ENCODE peak calls at places on chromosomes 2 and 18, in four cellular contexts. One of them, this sample, is unnamed.

GRCh38 chr2:216691210-216691741 is 4.1 kb downstream of the IGFBP5 start:
- DNase-seq in nucleus accumbens: peak; percentile 82
- DNase-seq in naive thymus-derived CD8-positive, alpha-beta T cell: peak; percentile 74
- DNase-seq in HEK293T: peak; percentile 66
- DNase-seq in this sample: no peak

GRCh38 chr2:205657579-205657978 is 24.7 kb upstream of the NRP2 start:
- DNase-seq in naive thymus-derived CD8-positive, alpha-beta T cell: no peak
- DNase-seq in nucleus accumbens: no peak
- DNase-seq in HEK293T: no peak
- DNase-seq in this sample: no peak

GRCh38 chr2:181779288-181779871 is 99.1 kb upstream of the NEUROD1 start:
- DNase-seq in HEK293T: no peak
- DNase-seq in nucleus accumbens: no peak
- DNase-seq in naive thymus-derived CD8-positive, alpha-beta T cell: no peak
- DNase-seq in this sample: no peak

GRCh38 chr2:164692114-164692513 is 70.8 kb upstream of the GRB14 start:
- DNase-seq in naive thymus-derived CD8-positive, alpha-beta T cell: no peak
- DNase-seq in HEK293T: no peak
- DNase-seq in nucleus accumbens: no peak
- DNase-seq in this sample: no peak

GRCh38 chr2:171798156-171798815 is 95.8 kb downstream of the SLC25A12 start:
- DNase-seq in nucleus accumbens: no peak
- DNase-seq in naive thymus-derived CD8-positive, alpha-beta T cell: no peak
- DNase-seq in HEK293T: no peak
- DNase-seq in this sample: no peak

GRCh38 chr2:181947273-181947672 is 38.4 kb upstream of the PPP1R1C start:
- DNase-seq in naive thymus-derived CD8-positive, alpha-beta T cell: no peak
- DNase-seq in nucleus accumbens: no peak
- DNase-seq in HEK293T: no peak
- DNase-seq in this sample: no peak

GRCh38 chr2:127388423-127389164 is 819 bp upstream of the MAP3K2 start:
- DNase-seq in naive thymus-derived CD8-positive, alpha-beta T cell: no peak
- DNase-seq in HEK293T: no peak
- DNase-seq in nucleus accumbens: no peak
- DNase-seq in this sample: no peak

GRCh38 chr2:44997948-44998347 is 11.3 kb downstream of the SIX2 start:
- DNase-seq in nucleus accumbens: no peak
- DNase-seq in HEK293T: no peak
- DNase-seq in naive thymus-derived CD8-positive, alpha-beta T cell: no peak
- DNase-seq in this sample: no peak

GRCh38 chr2:29010946-29011649 is 30.0 kb downstream of the TOGARAM2 start:
- DNase-seq in nucleus accumbens: no peak
- DNase-seq in HEK293T: no peak
- DNase-seq in naive thymus-derived CD8-positive, alpha-beta T cell: peak; percentile 73
- DNase-seq in this sample: no peak

GRCh38 chr18:56565596-56566355 is 72.6 kb downstream of the TXNL1 start:
- DNase-seq in nucleus accumbens: no peak
- DNase-seq in naive thymus-derived CD8-positive, alpha-beta T cell: no peak
- DNase-seq in HEK293T: no peak
- DNase-seq in this sample: peak; percentile 23

GRCh38 chr2:70709275-70709674 is 58.7 kb downstream of the ADD2 start:
- DNase-seq in naive thymus-derived CD8-positive, alpha-beta T cell: no peak
- DNase-seq in nucleus accumbens: no peak
- DNase-seq in HEK293T: no peak
- DNase-seq in this sample: no peak

GRCh38 chr18:41410007-41410406 is 545.0 kb upstream of the PIK3C3 start:
- DNase-seq in nucleus accumbens: no peak
- DNase-seq in HEK293T: no peak
- DNase-seq in naive thymus-derived CD8-positive, alpha-beta T cell: no peak
- DNase-seq in this sample: no peak

GRCh38 chr2:30037016-30037415 is 109.8 kb upstream of the YPEL5 start:
- DNase-seq in nucleus accumbens: no peak
- DNase-seq in HEK293T: no peak
- DNase-seq in naive thymus-derived CD8-positive, alpha-beta T cell: no peak
- DNase-seq in this sample: no peak

GRCh38 chr2:217900780-217901360 is 101.9 kb downstream of the TNS1 start:
- DNase-seq in HEK293T: no peak
- DNase-seq in naive thymus-derived CD8-positive, alpha-beta T cell: no peak
- DNase-seq in nucleus accumbens: no peak
- DNase-seq in this sample: no peak

GRCh38 chr18:58695772-58696171 is 24.5 kb downstream of the MALT1 start:
- DNase-seq in HEK293T: no peak
- DNase-seq in naive thymus-derived CD8-positive, alpha-beta T cell: no peak
- DNase-seq in nucleus accumbens: no peak
- DNase-seq in this sample: no peak

This sample was measured in HuH-7.